ENCODE peak calls at places on chromosomes 2 and 18, in nine cellular contexts. R is H1, O is PC-3, Y is psoas muscle, S is uterus, U is NT2/D1, W is fibroblast of lung, J is IMR-90, N is K562. F is an unnamed sample.

GRCh38 chr2:240869109-240869955 is 708 bp downstream of the AGXT start:
- DNase-seq in R (no peak), O (no peak), Y (no peak), S (no peak), U (no peak), W (no peak), J (no peak), N (no peak), F (no peak)

GRCh38 chr2:170680172-170680913 is 34.8 kb upstream of the SP5 start:
- DNase-seq in R (no peak), O (no peak), Y (no peak), S (no peak), U (no peak), W (no peak), J (no peak), N (no peak), F (no peak)

GRCh38 chr2:218168635-218169462 is 2.1 kb upstream of the CXCR1 start:
- DNase-seq in R (peak; percentile 33), O (peak; percentile 64), Y (peak; percentile 22), S (peak; percentile 39), U (peak; percentile 60), W (peak; percentile 20), J (peak; percentile 18), N (peak; percentile 69), F (peak; percentile 48)

GRCh38 chr2:54569745-54570296 is 113.7 kb downstream of the SPTBN1 start:
- DNase-seq in R (no peak), O (peak; percentile 48), Y (no peak), S (no peak), U (no peak), W (no peak), J (no peak), N (peak; percentile 66), F (no peak)

GRCh38 chr2:53896864-53897263 is 37.1 kb upstream of the GPR75 start:
- DNase-seq in R (no peak), O (peak; percentile 76), Y (no peak), S (no peak), U (no peak), W (peak; percentile 63), J (peak; percentile 77), N (no peak), F (no peak)

GRCh38 chr2:88626171-88627054 is 851 bp downstream of the EIF2AK3 start:
- DNase-seq in R (no peak), O (peak; percentile 25), Y (peak; percentile 48), S (peak; percentile 40), U (peak; percentile 9), W (no peak), J (no peak), N (peak; percentile 38), F (no peak)

GRCh38 chr2:148981350-148981749 is 57.1 kb upstream of the LYPD6B start:
- DNase-seq in R (no peak), O (peak; percentile 17), Y (no peak), S (no peak), U (no peak), W (no peak), J (no peak), N (peak; percentile 20), F (peak; percentile 43)

GRCh38 chr2:147937744-147938349 is 82.7 kb downstream of the ORC4 start:
- DNase-seq in R (no peak), O (peak; percentile 56), Y (no peak), S (no peak), U (no peak), W (peak; percentile 61), J (peak; percentile 40), N (peak; percentile 42), F (peak; percentile 53)

GRCh38 chr18:64037812-64038414 is 68.0 kb downstream of the SERPINB8 start:
- DNase-seq in R (no peak), O (peak; percentile 74), Y (no peak), S (no peak), U (peak; percentile 39), W (peak; percentile 31), J (peak; percentile 11), N (peak; percentile 9), F (peak; percentile 30)

GRCh38 chr2:129167456-129167855 is 812.0 kb upstream of the RAB6C start:
- DNase-seq in R (no peak), O (no peak), Y (no peak), S (no peak), U (no peak), W (no peak), J (no peak), N (no peak), F (no peak)

GRCh38 chr2:237603718-237604362 is 13.3 kb upstream of the RAB17 start:
- DNase-seq in R (no peak), O (peak; percentile 17), Y (no peak), S (no peak), U (peak; percentile 68), W (peak; percentile 46), J (peak; percentile 80), N (no peak), F (no peak)

GRCh38 chr2:207895236-207895860 is 125.6 kb upstream of the FZD5 start:
- DNase-seq in R (no peak), O (no peak), Y (no peak), S (no peak), U (no peak), W (no peak), J (no peak), N (no peak), F (no peak)

GRCh38 chr2:222076978-222077690 is 221.7 kb downstream of the PAX3 start:
- DNase-seq in R (no peak), O (no peak), Y (no peak), S (no peak), U (no peak), W (no peak), J (no peak), N (no peak), F (no peak)

DNA sequence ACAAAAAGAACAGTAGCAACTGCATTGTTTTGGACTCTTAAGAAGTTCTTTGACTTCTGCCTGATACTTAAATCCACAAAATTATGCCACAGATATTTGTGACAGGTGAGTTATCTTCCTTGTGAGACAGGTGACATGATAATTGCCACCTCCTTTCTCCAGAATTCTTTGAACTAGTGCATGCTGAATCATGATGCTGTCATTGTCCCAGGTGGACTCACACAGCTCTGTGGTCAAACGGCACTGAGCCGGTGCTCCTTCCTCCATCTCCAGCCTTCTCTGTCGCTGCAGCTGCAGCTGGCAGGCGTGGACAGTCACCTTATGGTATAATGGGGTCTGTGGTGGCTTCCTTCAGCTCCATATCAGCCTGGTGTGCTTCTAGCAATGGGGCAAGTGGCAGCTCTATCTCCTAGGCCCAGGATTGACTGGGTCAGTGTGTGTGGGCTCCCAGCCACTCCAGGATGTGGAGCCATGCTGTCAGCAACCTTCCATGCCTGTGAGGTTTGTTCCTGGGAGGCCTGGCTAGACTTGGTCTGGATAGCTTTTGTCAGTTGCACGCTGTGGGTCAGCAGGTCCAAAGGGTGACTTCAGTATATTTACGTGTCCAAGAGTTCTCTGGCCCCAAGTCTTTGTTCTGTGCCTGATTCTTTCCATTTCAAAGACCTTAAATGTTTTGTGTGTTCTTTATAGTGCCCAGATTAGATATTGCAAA is 15.7 kb downstream of the ARMC9 start:
- DNase-seq in R (no peak), O (peak; percentile 65), Y (no peak), S (no peak), U (no peak), W (no peak), J (no peak), N (no peak), F (no peak)
- H3K36me3 ChIP-seq in R (peaks cover 18% of the 10 kb centered on the region), O (no peaks in the 10 kb centered on the region), Y (no peaks in the 10 kb centered on the region), S (no peaks in the 10 kb centered on the region), U (peaks cover 71% of the 10 kb centered on the region), W (peaks cover 17% of the 10 kb centered on the region), J (peaks cover 50% of the 10 kb centered on the region), N (no peaks in the 10 kb centered on the region), F (peaks cover 16% of the 10 kb centered on the region)

GRCh38 chr2:191043438-191043837 is 29.5 kb upstream of the STAT1 start:
- DNase-seq in R (no peak), O (peak; percentile 68), Y (no peak), S (no peak), U (no peak), W (peak; percentile 51), J (peak; percentile 76), N (no peak), F (no peak)

GRCh38 chr2:191041418-191042161 is 27.6 kb upstream of the STAT1 start:
- DNase-seq in R (no peak), O (peak; percentile 65), Y (no peak), S (no peak), U (peak; percentile 63), W (peak; percentile 41), J (no peak), N (peak; percentile 57), F (no peak)

GRCh38 chr2:191048073-191048472 is 34.1 kb upstream of the STAT1 start:
- DNase-seq in R (no peak), O (peak; percentile 45), Y (no peak), S (no peak), U (no peak), W (peak; percentile 71), J (peak; percentile 87), N (no peak), F (no peak)

GRCh38 chr2:191049728-191050639 is 36.0 kb upstream of the STAT1 start:
- DNase-seq in R (no peak), O (no peak), Y (no peak), S (no peak), U (no peak), W (peak; percentile 41), J (peak; percentile 87), N (no peak), F (peak; percentile 66)

DNA sequence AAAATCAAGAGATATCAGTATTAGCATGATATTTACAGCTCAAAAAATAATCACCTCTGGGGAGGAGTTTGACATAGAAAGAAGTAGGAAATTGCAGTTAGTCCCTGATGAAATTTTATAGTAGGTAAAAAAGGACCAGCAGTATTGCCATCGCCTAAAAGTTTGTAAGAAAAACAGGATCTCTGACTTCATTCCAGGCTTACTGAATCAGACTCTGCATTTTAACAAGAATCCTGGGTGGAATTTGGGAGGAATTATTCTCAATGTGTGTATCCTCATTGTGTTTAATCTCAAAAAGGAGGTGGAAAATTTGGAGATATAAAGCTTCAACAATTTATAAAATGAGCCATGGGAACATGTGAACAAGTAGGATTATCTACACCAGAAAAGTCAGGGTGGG is 31.2 kb upstream of the STAT1 start:
- DNase-seq in R (no peak), O (peak; percentile 23), Y (no peak), S (no peak), U (no peak), W (no peak), J (peak; percentile 46), N (no peak), F (no peak)
- H3K4me1 ChIP-seq in R (no peaks in the 10 kb centered on the region), O (peaks cover 49% of the 10 kb centered on the region), Y (no peaks in the 10 kb centered on the region), S (no peaks in the 10 kb centered on the region), U (peaks cover 2% of the 10 kb centered on the region), W (peaks cover 8% of the 10 kb centered on the region), J (peaks cover 17% of the 10 kb centered on the region), N (no peaks in the 10 kb centered on the region), F (peaks cover 10% of the 10 kb centered on the region)

DNA sequence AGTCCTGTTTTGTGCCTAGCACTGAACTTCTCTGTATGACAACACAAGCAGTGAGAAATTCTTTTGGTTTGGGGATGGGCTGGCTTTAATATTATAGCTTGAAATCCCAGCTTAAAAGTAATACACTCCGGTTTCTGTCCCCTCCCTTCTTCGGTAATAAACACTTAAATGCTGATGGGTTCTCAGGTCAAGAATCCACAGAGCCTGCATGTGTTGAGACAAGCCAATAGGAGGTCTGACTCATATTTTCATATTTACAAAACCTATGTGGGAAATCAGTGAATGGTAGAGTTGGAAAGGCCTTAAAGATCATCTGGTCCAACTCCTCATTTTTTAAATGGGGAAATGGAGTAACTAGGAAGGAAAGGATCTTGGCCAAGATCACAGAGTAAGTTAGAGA is 47.5 kb downstream of the VSNL1 start:
- DNase-seq in R (no peak), O (no peak), Y (no peak), S (no peak), U (no peak), W (peak; percentile 57), J (no peak), N (no peak), F (no peak)
- H3K36me3 ChIP-seq in R (peaks cover 2% of the 10 kb centered on the region), O (no peaks in the 10 kb centered on the region), Y (no peaks in the 10 kb centered on the region), S (no peaks in the 10 kb centered on the region), U (no peaks in the 10 kb centered on the region), W (no peaks in the 10 kb centered on the region), J (no peaks in the 10 kb centered on the region), N (no peaks in the 10 kb centered on the region), F (no peaks in the 10 kb centered on the region)

GRCh38 chr2:64793701-64794100 is 140.0 kb upstream of the SERTAD2 start:
- DNase-seq in R (no peak), O (peak; percentile 56), Y (no peak), S (no peak), U (no peak), W (no peak), J (peak; percentile 39), N (no peak), F (no peak)
- H3K4me1 ChIP-seq in R (peaks cover 8% of the 10 kb centered on the region), O (peaks cover 64% of the 10 kb centered on the region), Y (peaks cover 4% of the 10 kb centered on the region), S (no peaks in the 10 kb centered on the region), U (no peaks in the 10 kb centered on the region), W (peaks cover 5% of the 10 kb centered on the region), J (peaks cover 10% of the 10 kb centered on the region), N (peaks cover 6% of the 10 kb centered on the region), F (peaks cover 11% of the 10 kb centered on the region)

F was measured in cardiac muscle cell.